ENCODE peak calls at places on chromosomes 5 and 9, in seven cellular contexts. T is Peyer's patch; H is right lobe of liver; L is AG04449; U is upper lobe of right lung; B is CD8-positive, alpha-beta T cell; A is ovary. C is an unnamed sample.

GRCh38 chr5:124741711-124742496 is 4.5 kb downstream of the ZNF608 start:
- DNase-seq in T (no peak), H (no peak), L (no peak), U (no peak), B (no peak), A (no peak), C (no peak)

GRCh38 chr5:163451489-163451888 is 8.4 kb downstream of the NUDCD2 start:
- DNase-seq in T (no peak), H (no peak), L (no peak), U (no peak), B (no peak), A (no peak), C (no peak)

GRCh38 chr5:9841516-9841915 is 211.4 kb upstream of the TAS2R1 start:
- DNase-seq in T (no peak), H (no peak), L (no peak), U (no peak), B (no peak), A (no peak), C (no peak)

GRCh38 chr5:89289604-89290003 is 406.6 kb upstream of the MEF2C start:
- DNase-seq in T (no peak), H (no peak), L (peak; percentile 89), U (no peak), B (no peak), A (no peak), C (no peak)

GRCh38 chr9:35783418-35783817 is 8.0 kb upstream of the NPR2 start:
- DNase-seq in T (no peak), H (no peak), L (no peak), U (no peak), B (no peak), A (no peak), C (no peak)

GRCh38 chr5:16152601-16153568 is 26.7 kb downstream of the MARCHF11 start:
- DNase-seq in T (no peak), H (no peak), L (no peak), U (no peak), B (no peak), A (no peak), C (no peak)

GRCh38 chr5:157559301-157559700 is 16.3 kb downstream of the ADAM19 start:
- DNase-seq in T (no peak), H (no peak), L (peak; percentile 75), U (no peak), B (no peak), A (no peak), C (no peak)

GRCh38 chr5:141781910-141782309 is 96.3 kb downstream of the PCDH1 start:
- DNase-seq in T (no peak), H (no peak), L (no peak), U (no peak), B (no peak), A (no peak), C (no peak)

GRCh38 chr9:73166453-73166852 is 14.8 kb downstream of the ANXA1 start:
- DNase-seq in T (no peak), H (no peak), L (no peak), U (no peak), B (no peak), A (no peak), C (no peak)

GRCh38 chr9:4604678-4605095 is 57.4 kb upstream of the PLPP6 start:
- DNase-seq in T (peak; percentile 75), H (no peak), L (no peak), U (no peak), B (peak; percentile 74), A (peak; percentile 34), C (peak; percentile 83)

GRCh38 chr5:6466975-6467567 is 18.4 kb downstream of the UBE2QL1 start:
- DNase-seq in T (no peak), H (no peak), L (no peak), U (no peak), B (no peak), A (no peak), C (no peak)

GRCh38 chr9:133739408-133740280 is 1.5 kb upstream of the SARDH start:
- DNase-seq in T (no peak), H (peak; percentile 89), L (no peak), U (peak; percentile 56), B (no peak), A (no peak), C (no peak)

GRCh38 chr9:106588601-106589000 is 274.4 kb upstream of the ZNF462 start:
- DNase-seq in T (no peak), H (no peak), L (no peak), U (no peak), B (no peak), A (no peak), C (no peak)

GRCh38 chr9:109910616-109911568 is 130.9 kb downstream of the PALM2AKAP2 start:
- DNase-seq in T (no peak), H (peak; percentile 57), L (no peak), U (no peak), B (no peak), A (no peak), C (no peak)

GRCh38 chr9:134360897-134361296 is 34.6 kb downstream of the RXRA start:
- DNase-seq in T (no peak), H (peak; percentile 92), L (no peak), U (no peak), B (no peak), A (no peak), C (no peak)

GRCh38 chr9:125025584-125025983 is 84.7 kb upstream of the GOLGA1 start:
- DNase-seq in T (no peak), H (no peak), L (no peak), U (no peak), B (no peak), A (no peak), C (peak; percentile 9)

GRCh38 chr5:162096448-162096847 is 28.9 kb downstream of the GABRG2 start:
- DNase-seq in T (no peak), H (no peak), L (no peak), U (no peak), B (no peak), A (no peak), C (peak; percentile 0)

GRCh38 chr5:82365744-82366228 is 87.6 kb upstream of the RPS23 start:
- DNase-seq in T (no peak), H (peak; percentile 56), L (no peak), U (no peak), B (no peak), A (no peak), C (peak; percentile 37)

GRCh38 chr9:76624381-76625048 is 139.7 kb upstream of the PCA3 start:
- DNase-seq in T (no peak), H (no peak), L (peak; percentile 9), U (no peak), B (no peak), A (no peak), C (peak; percentile 71)

GRCh38 chr5:159449925-159450324 is 119.6 kb upstream of the IL12B start:
- DNase-seq in T (no peak), H (no peak), L (no peak), U (no peak), B (no peak), A (no peak), C (no peak)

GRCh38 chr9:99822096-99822595 is 461 bp downstream of the NR4A3 start:
- DNase-seq in T (peak; percentile 57), H (no peak), L (no peak), U (no peak), B (no peak), A (no peak), C (peak; percentile 33)

DNA sequence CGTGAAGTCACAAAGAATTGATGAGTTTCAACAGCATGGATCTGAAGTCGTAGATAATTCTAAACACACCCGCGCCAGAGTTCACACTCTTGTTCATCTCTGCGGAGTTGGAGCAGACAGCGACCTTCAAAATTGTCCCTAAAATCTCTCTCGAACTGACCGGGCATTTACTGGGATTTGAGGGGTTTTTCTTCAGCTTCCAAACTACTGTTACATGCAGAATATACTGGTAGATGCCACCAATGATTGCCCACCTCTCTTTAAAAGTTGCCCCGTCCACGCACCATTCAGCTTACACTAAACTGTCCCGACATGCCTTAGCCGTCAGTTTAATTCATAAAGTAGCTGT is 5.2 kb upstream of the ISL1 start:
- DNase-seq in T (no peak), H (no peak), L (no peak), U (no peak), B (no peak), A (no peak), C (no peak)
- H3K4me3 ChIP-seq in T (no peak overlapping the region), H (no peak overlapping the region), L (no peak overlapping the region), U (no peak overlapping the region), B (no peak overlapping the region), A (no peak overlapping the region), C (no peak overlapping the region)

GRCh38 chr5:149902177-149902576 is 42.4 kb downstream of the PDE6A start:
- DNase-seq in T (no peak), H (no peak), L (no peak), U (no peak), B (no peak), A (no peak), C (no peak)
- TF ChIP-seq CTCF in T (no peak), H (no peak), L (no peak), U (no peak), B (no peak), A (no peak), C (no peak)

DNA sequence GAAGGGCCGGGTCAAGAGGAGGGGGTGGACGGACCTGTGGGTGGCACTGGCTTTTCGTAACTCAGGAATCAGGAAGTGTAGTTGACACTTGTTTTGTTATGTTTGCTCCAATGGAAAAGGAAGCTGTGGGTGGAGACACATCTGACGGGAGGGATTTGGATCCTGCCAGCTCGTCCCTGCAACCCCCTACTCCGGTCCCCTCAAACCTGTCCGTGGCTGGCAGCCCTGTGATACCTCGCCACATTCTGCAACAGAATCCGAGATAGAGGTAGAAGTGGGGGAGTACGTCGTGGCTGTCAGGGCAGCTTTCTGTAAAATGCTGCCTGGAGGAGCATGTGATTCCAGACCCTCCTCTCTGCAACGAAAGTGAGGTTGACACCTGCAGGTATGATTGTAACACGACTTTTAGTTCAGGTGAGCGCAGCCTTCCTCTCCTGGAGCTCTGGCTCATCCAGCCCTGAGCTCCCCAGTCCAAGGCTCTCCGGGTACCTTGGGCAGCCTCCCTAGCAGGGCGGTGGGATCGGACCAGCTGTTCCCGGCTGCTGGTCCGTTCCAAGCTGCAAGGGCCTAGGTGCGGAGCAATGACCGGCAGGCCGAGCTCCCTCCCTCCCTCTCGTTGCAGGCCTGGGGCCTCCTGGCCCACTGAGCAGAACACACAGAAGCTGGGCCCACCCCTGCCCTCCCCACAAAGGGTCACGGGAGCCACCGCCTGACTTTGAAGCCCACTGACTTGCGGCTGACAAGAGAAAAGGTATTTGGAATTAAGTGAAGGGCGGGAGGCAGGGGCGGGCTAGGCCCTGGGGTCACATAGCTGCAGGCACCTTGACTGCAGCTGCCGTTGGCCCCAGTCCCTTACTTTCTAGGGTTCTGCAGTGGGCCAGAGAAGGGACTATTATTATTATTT is 104.5 kb upstream of the IER5L start:
- DNase-seq in T (peak; percentile 14), H (peak; percentile 40), L (no peak), U (peak; percentile 72), B (no peak), A (no peak), C (no peak)
- H3K4me3 ChIP-seq in T (peak overlapping the region; percentile 1), H (peak overlapping the region; percentile 18), L (no peak overlapping the region), U (peak overlapping the region; percentile 60), B (no peak overlapping the region), A (peak overlapping the region; percentile 19), C (no peak overlapping the region)

DNA sequence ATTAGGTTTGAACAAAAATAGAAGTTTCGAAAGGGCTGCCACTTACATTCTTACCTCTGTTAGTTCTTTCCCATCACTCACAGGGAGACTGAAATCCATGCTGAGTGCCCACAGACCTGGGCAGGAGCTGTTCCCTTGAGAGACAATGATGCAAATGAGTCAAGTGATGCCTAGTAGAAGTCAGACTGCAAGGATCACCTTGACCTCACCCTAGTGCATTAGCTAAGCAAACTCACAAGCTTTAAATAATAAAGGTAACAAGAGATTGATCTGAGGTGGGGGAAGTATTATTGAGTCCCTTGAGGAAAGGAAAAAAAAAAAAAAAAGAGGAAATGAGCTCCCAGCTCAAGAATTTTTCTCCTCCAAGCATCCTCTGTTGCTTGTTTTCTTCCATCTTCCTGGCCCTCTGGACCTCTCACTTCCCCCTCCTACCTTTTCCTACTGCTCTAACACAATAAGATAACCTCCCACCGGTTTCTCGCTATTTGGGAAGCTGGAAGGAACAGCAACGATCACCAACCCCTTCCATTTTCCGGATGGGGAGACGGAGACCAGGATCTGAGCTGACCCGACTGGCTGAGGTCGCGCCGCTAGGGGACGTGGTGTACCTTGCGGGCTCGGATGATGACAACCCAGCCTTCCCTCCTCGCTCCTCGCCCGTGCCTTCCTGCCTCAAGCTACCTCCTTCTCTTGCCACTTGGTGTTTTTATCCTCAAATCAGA is 2.0 kb downstream of the LPAR1 start:
- DNase-seq in T (peak; percentile 21), H (no peak), L (no peak), U (peak; percentile 80), B (no peak), A (peak; percentile 33), C (peak; percentile 52)
- TF ChIP-seq CTCF in T (peak; percentile 42), H (peak; percentile 27), L (peak; percentile 87), U (peak; percentile 49), B (no peak), A (peak; percentile 24), C (peak; percentile 58)

C was measured in GM12865.